ENCODE peak calls at places on chromosomes 11 and 22, in seven cellular contexts. C is CD4-positive, alpha-beta T cell; H is colonic mucosa; N is right atrium auricular region; J is fibroblast of lung; L is MM.1S; R is dorsolateral prefrontal cortex. P is an unnamed sample.

GRCh38 chr11:48052183-48053040 is 72.1 kb downstream of the PTPRJ start:
- DNase-seq in H (no peak), J (peak), R (no peak), L (no peak), N (no peak), C (no peak), P (peak)

GRCh38 chr22:50625568-50626313 is 2.2 kb downstream of the ARSA start:
- DNase-seq in R (no peak), L (no peak), J (no peak), H (no peak), C (no peak), N (no peak), P (peak)

GRCh38 chr22:46451741-46452140 is 85.7 kb downstream of the CELSR1 start:
- DNase-seq in C (no peak), J (no peak), R (no peak), L (no peak), N (no peak), H (no peak), P (no peak)

GRCh38 chr22:40107756-40108437 is 69.8 kb upstream of the TNRC6B start:
- DNase-seq in H (no peak), J (no peak), R (no peak), L (peak), C (peak), N (no peak), P (peak)

GRCh38 chr11:92765965-92766371 is 203.5 kb upstream of the MTNR1B start:
- DNase-seq in C (no peak), J (peak), R (peak), L (no peak), H (peak), N (peak), P (no peak)

GRCh38 chr22:24772493-24773220 is 1.9 kb downstream of the PIWIL3 start:
- DNase-seq in C (no peak), N (no peak), J (peak), H (no peak), L (no peak), R (no peak), P (no peak)

GRCh38 chr11:134639586-134640330 is 227.7 kb upstream of the B3GAT1 start:
- DNase-seq in N (no peak), J (no peak), R (no peak), L (no peak), C (no peak), H (peak), P (no peak)

GRCh38 chr11:15967966-15968365 is 388.4 kb downstream of the SOX6 start:
- DNase-seq in J (peak), N (no peak), L (no peak), H (no peak), R (no peak), C (no peak), P (no peak)

GRCh38 chr11:16806791-16807190 is 68.3 kb downstream of the C11orf58 start:
- DNase-seq in N (no peak), L (no peak), C (no peak), R (no peak), H (no peak), J (peak), P (no peak)

GRCh38 chr11:12577746-12578644 is 96.2 kb upstream of the TEAD1 start:
- DNase-seq in H (no peak), R (no peak), C (no peak), L (no peak), J (peak), N (no peak), P (no peak)

GRCh38 chr11:94776351-94777321 is 8.5 kb downstream of the AMOTL1 start:
- DNase-seq in R (no peak), L (peak), N (no peak), J (peak), H (no peak), C (no peak), P (no peak)

GRCh38 chr22:20552913-20553401 is 45.5 kb downstream of the MED15 start:
- DNase-seq in C (no peak), L (no peak), H (peak), J (no peak), R (no peak), N (no peak), P (no peak)

GRCh38 chr11:65870706-65871681 is 1.6 kb downstream of the EFEMP2 start:
- DNase-seq in C (no peak), L (peak), R (no peak), J (no peak), H (no peak), N (no peak), P (peak)

GRCh38 chr11:3989251-3989650 is 105.3 kb upstream of the RRM1 start:
- DNase-seq in J (peak), H (no peak), N (no peak), L (no peak), R (peak), C (no peak), P (no peak)

GRCh38 chr22:19853058-19853878 is 1.4 kb downstream of the GNB1L start:
- DNase-seq in J (no peak), N (peak), R (no peak), C (no peak), H (peak), L (no peak), P (no peak)

GRCh38 chr11:20873054-20873453 is 203.7 kb downstream of the NELL1 start:
- DNase-seq in C (no peak), N (no peak), L (no peak), H (no peak), R (no peak), J (no peak), P (no peak)

GRCh38 chr11:45473491-45473890 is 187.3 kb upstream of the SYT13 start:
- DNase-seq in H (no peak), N (no peak), L (no peak), C (no peak), R (no peak), J (no peak), P (no peak)

GRCh38 chr11:67396587-67397398 is 4.9 kb downstream of the PPP1CA start:
- DNase-seq in H (no peak), R (no peak), N (no peak), C (no peak), L (no peak), J (no peak), P (peak)

GRCh38 chr22:39270792-39271191 is 26.0 kb upstream of the PDGFB start:
- DNase-seq in N (no peak), R (no peak), C (no peak), L (no peak), H (no peak), J (no peak), P (no peak)

GRCh38 chr11:114307524-114308203 is 11.5 kb downstream of the NNMT start:
- DNase-seq in L (no peak), N (peak), J (peak), C (no peak), R (no peak), H (peak), P (peak)

GRCh38 chr11:72072348-72072747 is 8.0 kb downstream of the NUMA1 start:
- DNase-seq in R (no peak), L (peak), J (peak), C (no peak), N (no peak), H (no peak), P (no peak)
- H3K27ac ChIP-seq in R (no peak), L (peak), J (peak), C (no peak), N (no peak), H (no peak), P (peak)

GRCh38 chr11:35391922-35392813 is 27.2 kb downstream of the SLC1A2 start:
- DNase-seq in R (peak), J (peak), H (peak), N (peak), C (peak), L (peak), P (peak)

GRCh38 chr11:35390737-35391682 is 28.3 kb downstream of the SLC1A2 start:
- DNase-seq in N (no peak), H (peak), L (no peak), J (peak), C (no peak), R (no peak), P (peak)

GRCh38 chr11:35389112-35389511 is 30.2 kb downstream of the SLC1A2 start:
- DNase-seq in N (no peak), J (no peak), R (no peak), L (no peak), H (no peak), C (no peak), P (no peak)

GRCh38 chr11:35388054-35388453 is 31.3 kb downstream of the SLC1A2 start:
- DNase-seq in N (no peak), J (no peak), H (no peak), C (no peak), R (no peak), L (no peak), P (no peak)

GRCh38 chr11:35389897-35390462 is 29.4 kb downstream of the SLC1A2 start:
- DNase-seq in J (no peak), H (no peak), C (no peak), L (no peak), N (no peak), R (no peak), P (no peak)
- TF ChIP-seq CTCF in J (no peak), H (no peak), C (no peak), L (no peak), N (no peak), R (no peak), P (no peak)

DNA sequence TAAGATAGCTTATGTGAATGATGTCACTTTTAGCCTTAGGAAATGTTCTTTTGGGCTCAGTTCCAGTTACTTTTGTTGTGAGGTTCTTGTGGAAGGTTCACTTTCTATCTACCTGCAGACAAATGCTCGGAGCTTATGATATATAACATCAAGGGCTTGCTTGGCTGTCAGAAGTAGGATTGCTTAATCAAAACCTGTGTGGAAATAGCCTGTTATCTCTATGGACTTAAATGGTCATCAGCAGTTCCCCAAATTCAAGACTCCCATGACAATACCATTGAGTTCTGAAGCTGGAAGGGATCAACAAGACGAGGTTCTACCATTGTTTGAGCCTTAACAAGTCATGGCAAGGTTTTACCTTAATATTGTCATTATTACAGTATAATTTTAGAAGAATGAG is 43.8 kb downstream of the FLI1 start:
- DNase-seq in H (no peak), C (no peak), N (no peak), J (no peak), L (no peak), R (no peak), P (no peak)
- H3K27ac ChIP-seq in H (no peak), C (peak), N (no peak), J (no peak), L (peak), R (no peak), P (no peak)

GRCh38 chr11:8247312-8247711 is 16.4 kb downstream of the LMO1 start:
- DNase-seq in L (peak), C (no peak), J (no peak), N (no peak), H (peak), R (no peak), P (no peak)
- TF ChIP-seq CTCF in L (peak), C (no peak), J (peak), N (no peak), H (peak), R (peak), P (no peak)